ENCODE peak calls at places on chromosome 18, in nine cellular contexts. X is fibroblast of lung, N is dorsolateral prefrontal cortex, I is brain microvascular endothelial cell, M is tibial artery, H is fibroblast of pulmonary artery, E is SJCRH30, V is Panc1, U is AG04450. S is an unnamed sample.

GRCh38 chr18:36780748-36781147 is 48.1 kb downstream of the TPGS2 start:
- DNase-seq in E (no peak), U (no peak), V (no peak), N (no peak), I (no peak), M (no peak), X (peak), H (no peak), S (no peak)

GRCh38 chr18:58054041-58054733 is 10.2 kb downstream of the NEDD4L start:
- DNase-seq in U (no peak), X (peak), N (no peak), H (peak), M (no peak), I (peak), V (no peak), E (no peak), S (no peak)

GRCh38 chr18:60485207-60485606 is 112.6 kb upstream of the MC4R start:
- DNase-seq in V (no peak), X (peak), H (peak), M (no peak), U (no peak), N (no peak), I (no peak), E (no peak), S (no peak)

GRCh38 chr18:58290059-58290747 is 246.2 kb downstream of the NEDD4L start:
- DNase-seq in H (peak), U (peak), N (no peak), M (no peak), V (no peak), E (no peak), I (peak), X (peak), S (no peak)

GRCh38 chr18:58502628-58503027 is 126.3 kb downstream of the ALPK2 start:
- DNase-seq in I (no peak), H (no peak), V (no peak), X (no peak), M (no peak), N (no peak), E (no peak), U (no peak), S (no peak)

GRCh38 chr18:58597649-58598048 is 31.2 kb downstream of the ALPK2 start:
- DNase-seq in I (no peak), E (no peak), M (no peak), N (no peak), U (no peak), H (no peak), V (no peak), X (no peak), S (no peak)

GRCh38 chr18:41145526-41145925 is 809.5 kb upstream of the PIK3C3 start:
- DNase-seq in H (peak), M (no peak), N (no peak), V (no peak), X (no peak), E (no peak), U (no peak), I (no peak), S (peak)

GRCh38 chr18:25351280-25351772 is 640 bp downstream of the ZNF521 start:
- DNase-seq in U (no peak), E (no peak), H (peak), X (no peak), N (no peak), I (no peak), V (no peak), M (peak), S (no peak)

GRCh38 chr18:22711381-22711717 is 221.8 kb upstream of the RBBP8 start:
- DNase-seq in M (no peak), U (no peak), I (no peak), N (no peak), H (no peak), X (peak), V (no peak), E (no peak), S (no peak)

GRCh38 chr18:37711990-37712389 is 146.4 kb upstream of the CELF4 start:
- DNase-seq in M (no peak), V (no peak), H (peak), X (no peak), U (no peak), N (no peak), I (no peak), E (no peak), S (no peak)

GRCh38 chr18:44996261-44996660 is 315.6 kb downstream of the SETBP1 start:
- DNase-seq in I (no peak), E (no peak), N (no peak), M (no peak), X (no peak), H (no peak), U (no peak), V (no peak), S (no peak)

GRCh38 chr18:58400337-58400885 is 228.5 kb downstream of the ALPK2 start:
- DNase-seq in V (no peak), I (no peak), U (no peak), H (no peak), X (no peak), M (no peak), E (no peak), N (no peak), S (no peak)

GRCh38 chr18:79866889-79867574 is 69.3 kb downstream of the KCNG2 start:
- DNase-seq in I (peak), U (no peak), N (no peak), H (peak), M (peak), E (no peak), V (no peak), X (peak), S (no peak)

GRCh38 chr18:63119647-63120046 is 199.9 kb downstream of the BCL2 start:
- DNase-seq in H (peak), U (no peak), I (no peak), M (no peak), V (no peak), E (peak), X (peak), N (peak), S (no peak)

GRCh38 chr18:22987547-22988182 is 54.5 kb downstream of the RBBP8 start:
- DNase-seq in V (no peak), U (no peak), M (no peak), X (no peak), N (no peak), I (no peak), H (no peak), E (no peak), S (no peak)

GRCh38 chr18:43277164-43277600 is at the start of gene SYT4:
- DNase-seq in N (peak), M (no peak), I (peak), H (peak), E (no peak), V (no peak), X (peak), U (no peak), S (peak)

GRCh38 chr18:3405713-3406112 is 44.3 kb upstream of the TGIF1 start:
- DNase-seq in E (no peak), M (no peak), H (no peak), U (no peak), V (no peak), N (no peak), I (no peak), X (no peak), S (no peak)

GRCh38 chr18:24590946-24591345 is 130.5 kb downstream of the HRH4 start:
- DNase-seq in X (no peak), V (no peak), M (no peak), U (no peak), E (no peak), H (no peak), N (no peak), I (no peak), S (no peak)

GRCh38 chr18:44502221-44502620 is 178.5 kb upstream of the SETBP1 start:
- DNase-seq in V (no peak), E (no peak), N (no peak), I (no peak), H (no peak), U (no peak), X (no peak), M (no peak), S (no peak)

GRCh38 chr18:9404565-9405060 is 70.0 kb downstream of the TWSG1 start:
- DNase-seq in N (no peak), X (peak), M (peak), U (no peak), H (peak), E (no peak), I (no peak), V (no peak), S (no peak)

GRCh38 chr18:524496-524895 is 24.0 kb upstream of the COLEC12 start:
- DNase-seq in U (peak), V (no peak), N (no peak), I (no peak), H (peak), M (no peak), E (no peak), X (peak), S (peak)

GRCh38 chr18:9916067-9916684 is 2.4 kb downstream of the VAPA start:
- DNase-seq in U (no peak), M (no peak), X (peak), E (no peak), V (no peak), N (no peak), I (no peak), H (peak), S (no peak)

GRCh38 chr18:21741511-21742322 is 1.1 kb downstream of the MIB1 start:
- DNase-seq in N (no peak), E (peak), I (no peak), X (peak), U (no peak), V (no peak), M (peak), H (peak), S (no peak)

GRCh38 chr18:31487251-31488015 is 10.5 kb upstream of the DSG2 start:
- DNase-seq in X (peak), I (peak), E (no peak), M (no peak), N (peak), U (no peak), H (peak), V (no peak), S (peak)

GRCh38 chr18:79173742-79174141 is 104.5 kb downstream of the ATP9B start:
- DNase-seq in I (no peak), X (no peak), V (no peak), U (no peak), H (no peak), M (no peak), N (no peak), E (no peak), S (no peak)

GRCh38 chr18:3611313-3612038 is 161.5 kb downstream of the TGIF1 start:
- DNase-seq in N (no peak), X (no peak), M (no peak), E (no peak), H (no peak), I (no peak), V (no peak), U (no peak), S (no peak)

GRCh38 chr18:77486985-77487384 is 237.3 kb downstream of the GALR1 start:
- DNase-seq in E (no peak), M (no peak), X (no peak), I (no peak), N (no peak), H (peak), V (no peak), U (no peak), S (peak)

GRCh38 chr18:61569176-61569892 is 236.1 kb downstream of the CDH20 start:
- DNase-seq in U (peak), V (no peak), M (no peak), X (peak), E (no peak), N (no peak), I (peak), H (peak), S (peak)

GRCh38 chr18:73880387-73880786 is 267.2 kb downstream of the FBXO15 start:
- DNase-seq in V (no peak), N (no peak), M (no peak), E (no peak), X (no peak), U (no peak), I (no peak), H (peak), S (no peak)

GRCh38 chr18:58221060-58221725 is 177.2 kb downstream of the NEDD4L start:
- DNase-seq in N (no peak), M (no peak), E (no peak), V (peak), H (peak), I (peak), U (no peak), X (peak), S (no peak)

GRCh38 chr18:48132993-48133674 is 202.7 kb upstream of the SMAD2 start:
- DNase-seq in V (no peak), N (no peak), X (peak), I (no peak), M (no peak), U (no peak), E (no peak), H (no peak), S (no peak)

GRCh38 chr18:46497129-46497528 is 159.9 kb downstream of the LOXHD1 start:
- DNase-seq in X (peak), E (peak), M (no peak), U (no peak), H (peak), V (no peak), N (no peak), I (peak), S (no peak)

GRCh38 chr18:830315-830901 is 18.4 kb upstream of the YES1 start:
- DNase-seq in X (peak), V (no peak), N (no peak), U (no peak), M (peak), E (peak), I (peak), H (peak), S (peak)

GRCh38 chr18:8813621-8814020 is 108.3 kb downstream of the MTCL1 start:
- DNase-seq in I (no peak), X (peak), M (no peak), H (peak), U (no peak), V (no peak), N (no peak), E (no peak), S (peak)

GRCh38 chr18:49050462-49050861 is 99.7 kb upstream of the SMAD7 start:
- DNase-seq in U (no peak), I (no peak), E (no peak), X (no peak), H (no peak), M (no peak), V (no peak), N (no peak), S (no peak)

GRCh38 chr18:3397031-3397750 is 52.8 kb upstream of the TGIF1 start:
- DNase-seq in I (no peak), X (no peak), U (no peak), H (no peak), N (peak), V (no peak), M (no peak), E (no peak), S (no peak)

GRCh38 chr18:79384151-79384807 is 11.5 kb upstream of the NFATC1 start:
- DNase-seq in H (no peak), U (no peak), X (no peak), I (no peak), M (no peak), N (no peak), E (no peak), V (no peak), S (no peak)

GRCh38 chr18:8389391-8390340 is 219.6 kb upstream of the RAB12 start:
- DNase-seq in X (peak), V (peak), H (peak), I (peak), E (peak), M (peak), N (peak), U (peak), S (peak)

GRCh38 chr18:46341989-46342525 is 237.9 kb downstream of the HAUS1 start:
- DNase-seq in M (no peak), U (no peak), V (no peak), N (no peak), E (no peak), H (no peak), I (no peak), X (no peak), S (no peak)

GRCh38 chr18:61991201-61991600 is 98.4 kb upstream of the RNF152 start:
- DNase-seq in M (no peak), I (peak), H (peak), U (no peak), X (peak), V (no peak), E (peak), N (no peak), S (no peak)

GRCh38 chr18:68439672-68440071 is 275.2 kb downstream of the TMX3 start:
- DNase-seq in H (peak), M (no peak), I (no peak), X (no peak), V (no peak), N (no peak), E (no peak), U (no peak), S (no peak)

GRCh38 chr18:68438536-68438935 is 276.4 kb downstream of the TMX3 start:
- DNase-seq in M (no peak), H (no peak), V (no peak), E (no peak), X (no peak), N (no peak), I (no peak), U (no peak), S (no peak)

GRCh38 chr18:68435581-68435980 is 279.3 kb downstream of the TMX3 start:
- DNase-seq in V (no peak), E (no peak), N (no peak), X (no peak), U (no peak), I (no peak), M (no peak), H (no peak), S (no peak)

GRCh38 chr18:68438983-68439382 is 275.9 kb downstream of the TMX3 start:
- DNase-seq in H (peak), X (peak), M (no peak), E (peak), I (no peak), U (no peak), N (no peak), V (no peak), S (peak)

GRCh38 chr18:68436485-68436884 is 278.4 kb downstream of the TMX3 start:
- DNase-seq in M (no peak), U (no peak), I (peak), V (no peak), N (no peak), X (peak), H (peak), E (no peak), S (no peak)
- H3K4me3 ChIP-seq in M (no peak), U (no peak), I (no peak), V (no peak), N (no peak), X (no peak), H (no peak), E (no peak), S (no peak)

GRCh38 chr18:5542393-5543035 is 1.3 kb downstream of the EPB41L3 start:
- DNase-seq in V (no peak), I (no peak), H (no peak), N (no peak), X (peak), U (no peak), E (no peak), M (peak), S (no peak)
- H3K4me3 ChIP-seq in V (no peak), I (peak), H (peak), N (peak), X (peak), U (peak), E (no peak), M (peak), S (peak)

DNA sequence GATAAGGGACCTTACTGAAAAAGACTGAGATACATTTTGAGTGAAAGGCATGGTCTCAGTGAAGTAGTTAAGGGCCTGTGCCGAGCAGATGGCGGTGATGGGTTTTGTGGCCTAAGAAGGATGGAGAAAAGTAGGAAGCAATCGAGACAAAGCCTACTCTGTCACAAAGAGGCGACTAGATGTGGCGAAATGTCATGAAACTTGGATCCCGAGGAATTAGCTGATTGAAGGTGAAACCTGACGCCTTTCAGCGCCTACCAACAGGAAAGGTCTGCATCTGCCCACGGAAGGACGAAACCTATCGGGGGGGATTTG is 543 bp upstream of the CEP192 start:
- DNase-seq in X (no peak), M (no peak), V (no peak), I (peak), E (no peak), U (no peak), N (no peak), H (no peak), S (no peak)
- H3K4me3 ChIP-seq in X (peak), M (peak), V (peak), I (peak), E (peak), U (peak), N (peak), H (peak), S (peak)

GRCh38 chr18:67410075-67410474 is 106.4 kb downstream of the DSEL start:
- DNase-seq in N (no peak), M (no peak), I (no peak), E (no peak), H (peak), U (no peak), V (no peak), X (peak), S (no peak)
- H3K4me3 ChIP-seq in N (no peak), M (no peak), I (no peak), E (no peak), H (no peak), U (no peak), V (no peak), X (no peak), S (no peak)

DNA sequence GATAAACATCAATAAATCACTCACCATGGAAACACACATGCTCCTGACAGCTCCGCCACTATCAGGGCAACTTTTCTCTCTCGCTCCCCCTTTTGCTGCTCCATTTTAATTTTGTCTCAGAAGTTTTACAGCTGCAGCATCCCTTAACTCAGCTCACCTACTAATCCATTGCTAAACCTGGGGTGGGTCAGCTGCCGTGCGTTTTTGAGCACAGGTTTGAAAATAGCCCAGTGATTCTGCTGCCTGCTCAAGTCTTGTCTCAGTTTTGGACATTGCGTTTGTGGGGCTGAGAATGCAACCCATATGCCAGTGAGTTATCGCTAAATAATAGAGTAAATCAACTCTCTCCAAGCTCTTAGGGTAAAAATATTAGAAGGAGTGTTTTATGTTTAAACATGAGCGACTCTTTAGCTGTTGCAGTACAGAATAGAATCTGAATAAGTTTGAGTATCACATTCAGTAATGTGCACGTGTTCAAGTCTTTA is 2.1 kb downstream of the TSHZ1 start:
- DNase-seq in E (no peak), N (no peak), X (no peak), V (no peak), I (no peak), U (no peak), H (no peak), M (no peak), S (no peak)
- H3K4me3 ChIP-seq in E (no peak), N (peak), X (peak), V (peak), I (peak), U (peak), H (peak), M (peak), S (peak)

DNA sequence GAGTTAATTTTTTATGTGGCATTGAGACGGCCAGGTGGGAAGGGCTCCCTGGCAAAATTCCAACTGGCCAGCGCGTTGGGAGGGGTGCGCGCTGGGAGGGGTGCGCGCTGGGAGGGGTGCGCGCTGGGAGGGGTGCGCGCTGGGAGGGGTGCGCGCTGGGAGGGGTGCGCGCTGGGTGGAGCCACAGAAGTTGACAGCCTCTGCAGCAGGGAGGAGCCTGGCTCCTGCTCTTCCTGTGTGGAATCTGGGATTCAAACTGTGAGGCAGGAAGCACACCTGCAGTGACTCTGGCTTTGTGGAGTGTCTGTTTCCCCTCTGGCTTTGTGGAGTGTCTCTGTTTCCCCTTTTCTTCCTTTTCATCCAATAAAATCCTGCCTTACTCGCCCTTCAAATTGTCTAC is 147.9 kb upstream of the CBLN2 start:
- DNase-seq in M (no peak), I (no peak), H (no peak), V (no peak), U (no peak), X (no peak), E (no peak), N (no peak), S (no peak)
- H3K4me3 ChIP-seq in M (no peak), I (no peak), H (no peak), V (no peak), U (no peak), X (no peak), E (no peak), N (no peak), S (no peak)

DNA sequence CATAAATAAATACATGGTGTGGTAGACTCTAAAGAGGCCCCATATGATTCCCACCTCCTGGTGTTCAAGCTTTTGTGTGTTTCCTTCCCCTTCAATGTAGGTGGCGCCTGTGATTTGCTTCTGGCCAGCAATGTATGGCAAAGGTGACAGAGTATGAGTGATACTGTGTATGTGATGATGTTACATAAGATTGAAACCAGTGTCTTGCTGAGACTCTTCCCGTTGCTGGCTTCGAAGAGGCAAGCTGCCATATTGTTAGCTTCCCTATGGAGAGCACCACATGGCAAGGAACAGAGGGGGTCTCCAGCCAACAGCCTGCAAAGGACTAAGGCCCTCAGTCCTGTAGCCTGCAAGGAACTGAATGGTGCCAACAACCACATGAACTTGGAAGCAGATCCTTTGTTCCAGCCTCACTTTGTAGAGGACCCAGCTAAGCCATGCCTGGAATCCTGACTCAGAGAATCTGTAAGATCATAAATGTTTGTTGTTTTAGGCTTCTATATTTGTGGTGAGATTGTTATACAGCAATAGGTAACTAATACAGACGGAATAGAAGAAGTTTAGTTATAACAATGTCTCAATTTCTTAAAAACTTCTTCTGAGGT is 1.7 kb upstream of the SMAD4 start:
- DNase-seq in H (no peak), E (no peak), U (no peak), M (no peak), I (no peak), V (no peak), N (no peak), X (peak), S (no peak)
- H3K4me3 ChIP-seq in H (no peak), E (no peak), U (no peak), M (peak), I (no peak), V (no peak), N (no peak), X (no peak), S (no peak)

S was measured in skeletal muscle cell.